ENCODE peak calls at places on chromosomes 1 and 21, in five cellular contexts. One of them, this sample, is unnamed.

GRCh38 chr1:200479816-200480215 is 70.0 kb upstream of the ZNF281 start:
- DNase-seq in neural progenitor cell: no peak
- DNase-seq in hepatocyte: no peak
- DNase-seq in colonic mucosa: no peak
- DNase-seq in thoracic aorta: no peak
- DNase-seq in this sample: no peak

GRCh38 chr1:212892108-212892507 is 34.0 kb downstream of the FLVCR1 start:
- DNase-seq in thoracic aorta: no peak
- DNase-seq in neural progenitor cell: no peak
- DNase-seq in colonic mucosa: no peak
- DNase-seq in hepatocyte: no peak
- DNase-seq in this sample: no peak

GRCh38 chr1:208848854-208849253 is 604.7 kb upstream of the PLXNA2 start:
- DNase-seq in colonic mucosa: no peak
- DNase-seq in hepatocyte: no peak
- DNase-seq in thoracic aorta: no peak
- DNase-seq in neural progenitor cell: no peak
- DNase-seq in this sample: no peak

GRCh38 chr1:234545512-234546386 is 64.2 kb downstream of the IRF2BP2 start:
- DNase-seq in thoracic aorta: no peak
- DNase-seq in colonic mucosa: no peak
- DNase-seq in neural progenitor cell: peak; percentile 49
- DNase-seq in hepatocyte: peak; percentile 82
- DNase-seq in this sample: no peak

GRCh38 chr21:34933609-34934345 is 115.3 kb downstream of the RUNX1 start:
- DNase-seq in thoracic aorta: no peak
- DNase-seq in hepatocyte: no peak
- DNase-seq in neural progenitor cell: no peak
- DNase-seq in colonic mucosa: no peak
- DNase-seq in this sample: no peak

GRCh38 chr1:169690489-169690888 is 20.9 kb downstream of the SELL start:
- DNase-seq in thoracic aorta: no peak
- DNase-seq in colonic mucosa: no peak
- DNase-seq in neural progenitor cell: no peak
- DNase-seq in hepatocyte: no peak
- DNase-seq in this sample: no peak

GRCh38 chr1:206020393-206021007 is 3.2 kb downstream of the CTSE start:
- DNase-seq in colonic mucosa: no peak
- DNase-seq in neural progenitor cell: no peak
- DNase-seq in thoracic aorta: no peak
- DNase-seq in hepatocyte: no peak
- DNase-seq in this sample: peak; percentile 4

GRCh38 chr1:172398193-172398592 is 22.3 kb upstream of the C1orf105 start:
- DNase-seq in hepatocyte: no peak
- DNase-seq in thoracic aorta: no peak
- DNase-seq in colonic mucosa: no peak
- DNase-seq in neural progenitor cell: no peak
- DNase-seq in this sample: no peak

GRCh38 chr21:41009398-41010177 is 158.4 kb upstream of the BACE2 start:
- DNase-seq in colonic mucosa: no peak
- DNase-seq in neural progenitor cell: no peak
- DNase-seq in thoracic aorta: no peak
- DNase-seq in hepatocyte: peak; percentile 35
- DNase-seq in this sample: no peak

GRCh38 chr1:114083186-114083585 is 70.5 kb downstream of the SYT6 start:
- DNase-seq in thoracic aorta: no peak
- DNase-seq in neural progenitor cell: no peak
- DNase-seq in colonic mucosa: no peak
- DNase-seq in hepatocyte: no peak
- DNase-seq in this sample: no peak

GRCh38 chr1:200184196-200184595 is 156.7 kb downstream of the NR5A2 start:
- DNase-seq in colonic mucosa: peak; percentile 75
- DNase-seq in hepatocyte: peak; percentile 40
- DNase-seq in thoracic aorta: peak; percentile 52
- DNase-seq in neural progenitor cell: no peak
- DNase-seq in this sample: no peak

GRCh38 chr21:17441370-17441769 is 71.5 kb upstream of the CXADR start:
- DNase-seq in neural progenitor cell: no peak
- DNase-seq in hepatocyte: peak; percentile 16
- DNase-seq in colonic mucosa: peak; percentile 78
- DNase-seq in thoracic aorta: no peak
- DNase-seq in this sample: no peak

GRCh38 chr1:12453400-12454343 is 164.3 kb downstream of the DHRS3 start:
- DNase-seq in thoracic aorta: no peak
- DNase-seq in neural progenitor cell: no peak
- DNase-seq in colonic mucosa: no peak
- DNase-seq in hepatocyte: no peak
- DNase-seq in this sample: no peak

GRCh38 chr1:11790880-11791715 is 14.7 kb downstream of the MTHFR start:
- DNase-seq in neural progenitor cell: peak; percentile 1
- DNase-seq in hepatocyte: peak; percentile 86
- DNase-seq in thoracic aorta: peak; percentile 93
- DNase-seq in colonic mucosa: peak; percentile 84
- DNase-seq in this sample: no peak

GRCh38 chr1:8831329-8831728 is 13.9 kb upstream of the RERE start:
- DNase-seq in colonic mucosa: no peak
- DNase-seq in neural progenitor cell: no peak
- DNase-seq in thoracic aorta: no peak
- DNase-seq in hepatocyte: no peak
- DNase-seq in this sample: no peak

GRCh38 chr1:238409947-238410346 is 519.2 kb upstream of the ZP4 start:
- DNase-seq in colonic mucosa: no peak
- DNase-seq in hepatocyte: no peak
- DNase-seq in thoracic aorta: no peak
- DNase-seq in neural progenitor cell: no peak
- DNase-seq in this sample: no peak

GRCh38 chr1:192632188-192632587 is 3.8 kb upstream of the RGS13 start:
- DNase-seq in neural progenitor cell: no peak
- DNase-seq in thoracic aorta: no peak
- DNase-seq in hepatocyte: no peak
- DNase-seq in colonic mucosa: no peak
- DNase-seq in this sample: no peak

GRCh38 chr1:107575226-107575625 is 389.8 kb downstream of the VAV3 start:
- DNase-seq in colonic mucosa: no peak
- DNase-seq in neural progenitor cell: no peak
- DNase-seq in thoracic aorta: no peak
- DNase-seq in hepatocyte: no peak
- DNase-seq in this sample: no peak

GRCh38 chr1:43776043-43776761 is 68.9 kb downstream of the ST3GAL3 start:
- DNase-seq in colonic mucosa: no peak
- DNase-seq in thoracic aorta: no peak
- DNase-seq in neural progenitor cell: no peak
- DNase-seq in hepatocyte: no peak
- DNase-seq in this sample: no peak

GRCh38 chr1:151579436-151580225 is 32.2 kb upstream of the SNX27 start:
- DNase-seq in thoracic aorta: no peak
- DNase-seq in hepatocyte: no peak
- DNase-seq in neural progenitor cell: no peak
- DNase-seq in colonic mucosa: no peak
- DNase-seq in this sample: no peak

GRCh38 chr1:90393025-90393424 is 324.1 kb downstream of the BARHL2 start:
- DNase-seq in hepatocyte: no peak
- DNase-seq in neural progenitor cell: no peak
- DNase-seq in colonic mucosa: no peak
- DNase-seq in thoracic aorta: no peak
- DNase-seq in this sample: no peak

GRCh38 chr1:193321242-193321842 is 134.9 kb upstream of the B3GALT2 start:
- DNase-seq in colonic mucosa: no peak
- DNase-seq in hepatocyte: no peak
- DNase-seq in neural progenitor cell: no peak
- DNase-seq in thoracic aorta: no peak
- DNase-seq in this sample: no peak

GRCh38 chr1:31488528-31488927 is 75.5 kb downstream of the SERINC2 start:
- DNase-seq in thoracic aorta: no peak
- DNase-seq in neural progenitor cell: no peak
- DNase-seq in hepatocyte: no peak
- DNase-seq in colonic mucosa: no peak
- DNase-seq in this sample: no peak

GRCh38 chr1:197399691-197400521 is 131.9 kb downstream of the CRB1 start:
- DNase-seq in colonic mucosa: no peak
- DNase-seq in thoracic aorta: no peak
- DNase-seq in hepatocyte: peak; percentile 54
- DNase-seq in neural progenitor cell: peak; percentile 52
- DNase-seq in this sample: peak; percentile 57

GRCh38 chr1:155051342-155051776 is 243 bp downstream of the ADAM15 start:
- DNase-seq in hepatocyte: no peak
- DNase-seq in neural progenitor cell: no peak
- DNase-seq in colonic mucosa: no peak
- DNase-seq in thoracic aorta: no peak
- DNase-seq in this sample: no peak

GRCh38 chr1:94332952-94333351 is 85.2 kb upstream of the ABCD3 start:
- DNase-seq in thoracic aorta: no peak
- DNase-seq in neural progenitor cell: no peak
- DNase-seq in hepatocyte: peak; percentile 41
- DNase-seq in colonic mucosa: no peak
- DNase-seq in this sample: no peak

GRCh38 chr1:94329276-94329675 is 88.9 kb upstream of the ABCD3 start:
- DNase-seq in thoracic aorta: no peak
- DNase-seq in neural progenitor cell: no peak
- DNase-seq in colonic mucosa: no peak
- DNase-seq in hepatocyte: no peak
- DNase-seq in this sample: no peak

GRCh38 chr1:94332516-94332915 is 85.7 kb upstream of the ABCD3 start:
- DNase-seq in neural progenitor cell: no peak
- DNase-seq in hepatocyte: no peak
- DNase-seq in thoracic aorta: no peak
- DNase-seq in colonic mucosa: no peak
- DNase-seq in this sample: no peak

GRCh38 chr1:94327001-94327685 is 89.8 kb upstream of the ARHGAP29 start:
- DNase-seq in neural progenitor cell: peak; percentile 84
- DNase-seq in colonic mucosa: peak; percentile 41
- DNase-seq in thoracic aorta: peak; percentile 23
- DNase-seq in hepatocyte: peak; percentile 28
- DNase-seq in this sample: no peak

DNA sequence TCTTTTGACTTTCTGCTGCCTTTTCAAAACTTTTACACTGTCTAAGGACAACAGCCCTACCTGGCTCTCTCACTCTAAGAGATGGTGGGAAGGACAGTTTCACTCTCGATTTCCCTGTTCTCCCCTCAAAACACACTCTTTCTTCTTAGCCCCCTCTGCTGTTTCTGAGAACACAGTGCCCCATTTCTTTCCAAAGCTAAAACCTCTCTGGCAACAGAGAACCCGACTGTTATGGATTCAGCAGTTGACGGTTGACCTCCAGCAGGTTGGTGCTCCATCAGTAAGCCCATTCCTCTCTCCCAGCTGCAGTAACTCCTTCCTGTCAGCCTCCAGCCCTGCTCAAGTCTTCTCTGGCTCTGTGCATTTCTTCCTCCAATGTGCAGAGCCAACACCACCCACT is 88.2 kb upstream of the ABCD3 start:
- DNase-seq in thoracic aorta: no peak
- DNase-seq in hepatocyte: peak; percentile 28
- DNase-seq in neural progenitor cell: peak; percentile 47
- DNase-seq in colonic mucosa: no peak
- DNase-seq in this sample: no peak
- TF ChIP-seq CTCF in thoracic aorta: peak; percentile 34
- TF ChIP-seq CTCF in hepatocyte: peak; percentile 42
- TF ChIP-seq CTCF in neural progenitor cell: peak; percentile 48
- TF ChIP-seq CTCF in colonic mucosa: no peak
- TF ChIP-seq CTCF in this sample: no peak

DNA sequence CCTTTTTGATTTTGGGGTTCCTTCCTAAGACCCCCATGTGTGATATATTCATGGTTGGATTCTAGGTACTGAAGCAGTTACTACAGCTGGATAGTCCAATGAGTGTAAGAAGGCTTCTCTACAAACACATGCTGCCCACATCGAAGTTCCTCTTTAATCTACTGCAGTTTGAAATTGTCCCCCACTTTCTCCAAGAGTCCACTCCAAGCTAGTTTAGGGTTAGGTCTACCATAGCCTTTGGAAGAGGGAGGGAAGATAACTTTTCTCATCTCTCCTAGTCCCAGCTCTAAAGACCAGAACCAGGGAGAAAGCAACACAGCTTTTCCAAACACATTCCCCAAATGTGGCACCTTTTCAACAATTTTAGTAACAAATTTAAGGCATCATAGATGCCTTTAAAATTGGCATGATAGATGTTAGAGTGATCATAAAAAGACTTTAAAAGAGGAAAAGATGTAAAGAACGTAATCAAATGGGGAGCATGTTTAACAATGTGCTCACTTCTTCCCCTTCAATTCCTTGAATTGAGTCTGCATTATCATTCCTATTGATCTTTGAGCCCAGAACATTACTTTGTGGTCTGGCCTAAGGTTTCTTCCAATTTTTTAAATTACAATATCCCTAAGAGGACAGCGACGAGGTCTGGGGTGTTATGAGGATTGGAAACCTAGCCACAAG is 1.0 kb upstream of the EXO1 start:
- DNase-seq in neural progenitor cell: no peak
- DNase-seq in thoracic aorta: no peak
- DNase-seq in hepatocyte: no peak
- DNase-seq in colonic mucosa: no peak
- DNase-seq in this sample: no peak
- H3K4me3 ChIP-seq in neural progenitor cell: peak overlapping the region; percentile 98
- H3K4me3 ChIP-seq in thoracic aorta: peak overlapping the region; percentile 81
- H3K4me3 ChIP-seq in hepatocyte: peak overlapping the region; percentile 73
- H3K4me3 ChIP-seq in colonic mucosa: peak overlapping the region; percentile 76
- H3K4me3 ChIP-seq in this sample: peak overlapping the region; percentile 93

GRCh38 chr1:156451486-156452184 is 48.9 kb downstream of the MEF2D start:
- DNase-seq in colonic mucosa: no peak
- DNase-seq in neural progenitor cell: no peak
- DNase-seq in hepatocyte: no peak
- DNase-seq in thoracic aorta: no peak
- DNase-seq in this sample: no peak
- TF ChIP-seq CTCF in colonic mucosa: no peak
- TF ChIP-seq CTCF in neural progenitor cell: no peak
- TF ChIP-seq CTCF in hepatocyte: peak; percentile 19
- TF ChIP-seq CTCF in thoracic aorta: no peak
- TF ChIP-seq CTCF in this sample: peak; percentile 29

GRCh38 chr1:58805716-58806571 is 22.1 kb upstream of the JUN start:
- DNase-seq in neural progenitor cell: no peak
- DNase-seq in hepatocyte: peak; percentile 31
- DNase-seq in colonic mucosa: peak; percentile 56
- DNase-seq in thoracic aorta: no peak
- DNase-seq in this sample: no peak
- H3K4me3 ChIP-seq in neural progenitor cell: no peak overlapping the region
- H3K4me3 ChIP-seq in hepatocyte: no peak overlapping the region
- H3K4me3 ChIP-seq in colonic mucosa: no peak overlapping the region
- H3K4me3 ChIP-seq in thoracic aorta: no peak overlapping the region
- H3K4me3 ChIP-seq in this sample: no peak overlapping the region

GRCh38 chr1:52726265-52727113 is at the start of gene ZYG11B:
- DNase-seq in hepatocyte: peak; percentile 96
- DNase-seq in thoracic aorta: peak; percentile 64
- DNase-seq in colonic mucosa: peak; percentile 90
- DNase-seq in neural progenitor cell: peak; percentile 94
- DNase-seq in this sample: peak; percentile 88
- TF ChIP-seq CTCF in hepatocyte: no peak
- TF ChIP-seq CTCF in thoracic aorta: no peak
- TF ChIP-seq CTCF in colonic mucosa: no peak
- TF ChIP-seq CTCF in neural progenitor cell: no peak
- TF ChIP-seq CTCF in this sample: no peak

DNA sequence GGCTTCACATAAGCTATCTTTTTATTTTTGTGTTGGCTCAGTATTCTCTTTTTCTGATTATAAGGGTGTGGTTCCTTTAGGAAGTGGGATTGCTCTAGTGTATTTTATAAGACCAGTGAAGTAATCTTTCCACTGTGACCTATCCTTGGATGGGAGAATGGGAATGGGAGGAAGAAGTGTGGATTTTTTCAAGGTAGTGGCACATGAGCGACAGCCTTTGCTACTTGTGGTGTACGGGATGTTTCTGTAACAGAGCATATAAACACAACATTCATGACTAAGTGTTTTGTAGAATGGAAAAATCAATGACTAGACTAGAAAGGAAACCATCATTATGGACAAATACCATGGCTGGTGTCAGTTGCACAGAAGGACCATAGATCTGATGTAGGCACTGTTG is 209.6 kb downstream of the GIPC2 start:
- DNase-seq in hepatocyte: no peak
- DNase-seq in thoracic aorta: no peak
- DNase-seq in neural progenitor cell: no peak
- DNase-seq in colonic mucosa: no peak
- DNase-seq in this sample: no peak
- H3K4me3 ChIP-seq in hepatocyte: no peak overlapping the region
- H3K4me3 ChIP-seq in thoracic aorta: no peak overlapping the region
- H3K4me3 ChIP-seq in neural progenitor cell: no peak overlapping the region
- H3K4me3 ChIP-seq in colonic mucosa: no peak overlapping the region
- H3K4me3 ChIP-seq in this sample: no peak overlapping the region